ENCODE peak calls at places on chromosomes 12 and 14, in ten cellular contexts. R is stomach, H is lung, N is astrocyte, V is fibroblast of lung, A is neural progenitor cell, C is AG04449, L is OCI-LY7, O is cardiac fibroblast, G is PC-9. F is an unnamed sample.

GRCh38 chr14:36295642-36296627 is 24.5 kb downstream of the MBIP start:
- DNase-seq in O (peak; percentile 18), C (no peak), A (peak; percentile 18), N (no peak), L (no peak), V (no peak), G (no peak), R (no peak), H (no peak), F (no peak)

GRCh38 chr12:124497039-124497438 is 70.4 kb downstream of the NCOR2 start:
- DNase-seq in O (peak; percentile 82), G (no peak), C (no peak), A (no peak), V (peak; percentile 72), H (no peak), L (no peak), R (no peak), N (peak; percentile 67), F (no peak)

GRCh38 chr12:62588916-62589315 is 122.3 kb downstream of the MON2 start:
- DNase-seq in R (no peak), H (no peak), C (no peak), V (peak; percentile 69), N (peak; percentile 57), A (no peak), G (no peak), L (no peak), O (no peak), F (no peak)

GRCh38 chr12:113185180-113186032 is at the start of the genes DDX54 and RITA1:
- DNase-seq in O (peak; percentile 83), C (no peak), L (peak; percentile 95), A (peak; percentile 93), V (peak; percentile 72), N (peak; percentile 57), H (peak; percentile 85), R (peak; percentile 86), G (peak; percentile 61), F (no peak)

GRCh38 chr14:97571861-97572555 is 774.8 kb downstream of the VRK1 start:
- DNase-seq in H (no peak), L (no peak), V (no peak), A (no peak), C (no peak), O (no peak), G (no peak), R (no peak), N (no peak), F (no peak)

GRCh38 chr12:127363392-127363791 is 903.6 kb upstream of the TMEM132C start:
- DNase-seq in L (no peak), C (no peak), R (no peak), V (no peak), N (no peak), G (no peak), A (peak; percentile 61), O (no peak), H (no peak), F (no peak)

GRCh38 chr12:89453579-89453978 is 71.0 kb downstream of the GALNT4 start:
- DNase-seq in C (peak; percentile 45), L (no peak), R (no peak), N (peak; percentile 53), V (peak; percentile 55), H (no peak), O (peak; percentile 87), G (peak; percentile 54), A (no peak), F (no peak)

GRCh38 chr12:72286526-72286925 is 14.4 kb downstream of the TRHDE start:
- DNase-seq in V (peak; percentile 61), H (no peak), A (no peak), O (no peak), G (no peak), L (no peak), R (no peak), C (no peak), N (no peak), F (no peak)

GRCh38 chr12:70077441-70077840 is 165.8 kb upstream of the CNOT2 start:
- DNase-seq in G (no peak), C (no peak), R (no peak), V (no peak), N (no peak), O (peak; percentile 15), H (no peak), A (no peak), L (no peak), F (no peak)

GRCh38 chr14:75001899-75002298 is 822 bp upstream of the EIF2B2 start:
- DNase-seq in V (no peak), O (no peak), C (no peak), N (no peak), L (peak; percentile 6), R (no peak), H (no peak), G (no peak), A (no peak), F (no peak)

GRCh38 chr14:24088095-24088494 is 6.0 kb upstream of the PCK2 start:
- DNase-seq in V (no peak), N (no peak), O (no peak), H (no peak), A (no peak), R (no peak), C (no peak), L (no peak), G (no peak), F (no peak)

GRCh38 chr14:34085695-34086094 is 134.8 kb upstream of the EGLN3 start:
- DNase-seq in N (no peak), L (no peak), C (no peak), A (no peak), H (no peak), V (no peak), R (no peak), O (no peak), G (no peak), F (no peak)

GRCh38 chr14:81656811-81657210 is 123.2 kb upstream of the SEL1L start:
- DNase-seq in A (no peak), H (no peak), O (no peak), N (no peak), R (no peak), L (no peak), C (no peak), V (no peak), G (no peak), F (no peak)

DNA sequence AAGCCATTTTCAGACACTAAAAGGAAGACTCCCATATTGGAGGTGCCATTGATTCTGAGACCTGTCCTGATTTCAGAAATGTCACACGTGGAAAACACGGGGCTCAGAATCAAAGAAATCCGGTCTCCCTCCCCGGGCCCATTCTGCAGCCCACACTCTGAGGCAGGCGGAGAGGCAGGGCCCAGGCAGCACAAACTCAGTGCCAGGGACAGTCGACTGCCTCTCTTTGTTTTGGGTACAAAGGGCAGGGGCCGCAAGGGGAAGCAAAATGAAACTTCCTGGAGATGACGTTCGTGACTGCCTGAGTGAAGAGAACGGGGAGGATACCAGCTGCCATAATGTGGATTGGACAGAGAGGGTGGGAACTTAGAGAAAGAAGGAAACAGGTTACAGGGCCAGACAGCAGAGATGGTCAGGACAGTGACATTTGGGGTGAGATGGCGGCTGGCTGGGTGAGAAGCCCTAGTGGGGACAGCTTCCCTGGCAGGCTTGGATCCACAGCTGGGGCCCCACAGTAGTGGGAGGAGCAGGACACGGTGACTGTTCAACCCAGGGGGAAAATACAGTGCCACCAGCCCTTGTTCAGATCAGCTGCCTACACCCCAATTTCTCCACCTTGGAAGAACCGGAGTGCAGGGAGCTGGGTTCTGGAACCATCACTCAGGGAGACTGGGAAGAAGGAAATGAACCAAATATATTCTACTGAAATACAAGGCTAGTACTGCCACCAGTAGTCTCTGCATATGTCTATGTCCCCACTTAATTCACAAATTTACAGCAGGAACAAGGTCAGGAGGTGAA is 8.1 kb downstream of the GAPDH start:
- DNase-seq in A (no peak), V (no peak), H (no peak), N (no peak), O (peak; percentile 31), R (no peak), C (no peak), L (no peak), G (no peak), F (no peak)
- TF ChIP-seq CTCF in A (no peak), V (no peak), H (no peak), N (no peak), O (no peak), R (no peak), C (no peak), L (no peak), G (no peak), F (no peak)

DNA sequence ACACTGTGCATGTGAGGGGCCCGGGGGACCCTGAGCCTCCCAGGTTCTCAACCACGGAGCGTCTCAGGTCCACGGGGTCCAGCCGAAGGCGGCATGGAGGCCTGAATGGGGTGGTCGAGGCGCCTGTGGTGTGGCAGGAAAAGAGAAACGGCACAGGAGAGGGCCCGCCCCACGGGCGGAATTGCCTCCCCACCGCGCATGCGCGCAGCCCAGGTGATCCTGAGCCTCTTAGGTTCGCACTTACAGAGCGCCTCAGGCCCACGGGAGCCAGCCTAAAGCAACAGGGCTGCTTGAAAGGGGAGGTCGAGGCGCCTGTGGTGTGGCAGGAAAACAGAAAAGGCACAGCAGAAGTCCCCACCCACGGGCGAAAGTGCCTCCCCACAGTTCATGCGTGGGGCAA is 311.0 kb downstream of the ALG10 start:
- DNase-seq in H (no peak), A (no peak), N (no peak), V (no peak), C (no peak), G (no peak), O (no peak), L (no peak), R (no peak), F (no peak)
- H3K4me3 ChIP-seq in H (no peak overlapping the region), A (no peak overlapping the region), N (no peak overlapping the region), V (no peak overlapping the region), C (no peak overlapping the region), G (peak overlapping the region; percentile 25), O (no peak overlapping the region), L (no peak overlapping the region), R (no peak overlapping the region), F (no peak overlapping the region)

GRCh38 chr12:104782296-104782695 is 175.8 kb downstream of the SLC41A2 start:
- DNase-seq in G (no peak), H (no peak), R (no peak), L (no peak), V (no peak), C (no peak), O (no peak), N (no peak), A (no peak), F (no peak)
- TF ChIP-seq CTCF in G (no peak), H (no peak), R (no peak), L (no peak), V (no peak), C (no peak), O (no peak), N (no peak), A (no peak), F (no peak)

DNA sequence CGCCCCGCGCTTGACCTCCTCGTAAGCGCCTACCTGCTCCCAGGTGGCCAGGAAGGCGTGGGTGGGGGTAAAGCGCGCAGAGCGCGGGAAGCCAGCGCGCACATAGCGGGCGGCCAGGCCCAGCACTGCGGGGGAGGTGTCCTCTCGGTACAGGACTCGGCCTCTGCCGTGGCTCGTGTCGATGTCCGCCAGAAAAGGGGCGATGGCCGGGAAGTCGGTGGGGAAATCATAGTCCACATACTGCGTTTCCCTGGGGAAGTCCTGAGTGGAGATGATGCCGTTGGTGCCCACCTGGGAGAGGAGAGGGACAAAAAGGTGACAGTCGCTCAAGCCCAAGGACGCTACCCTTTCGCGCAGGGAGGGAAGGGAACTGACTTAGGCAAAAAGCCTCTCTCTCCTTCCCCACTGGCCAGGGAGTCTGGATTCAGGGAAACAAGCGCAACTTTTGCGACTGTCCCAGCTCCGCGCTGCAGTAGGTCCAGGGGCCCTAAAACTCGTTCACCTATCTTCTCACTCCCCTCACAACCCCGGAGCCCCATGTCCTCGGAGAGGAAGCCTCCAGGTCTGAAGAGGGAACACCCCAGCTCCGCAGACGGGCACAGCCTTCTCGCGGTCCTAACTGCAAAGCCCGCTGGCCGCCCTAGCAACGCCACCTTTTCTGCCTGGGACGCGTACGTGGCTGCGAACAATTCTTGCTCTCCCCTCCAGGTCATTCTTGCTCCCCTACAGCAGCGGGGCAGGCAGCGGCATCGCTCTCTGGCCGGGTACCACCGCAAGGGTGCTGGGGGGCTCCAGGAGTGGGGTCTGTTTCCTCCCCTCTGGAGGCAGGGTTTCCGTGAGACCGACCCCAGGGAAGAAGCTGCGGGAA is 752 bp downstream of the NID2 start:
- DNase-seq in H (no peak), C (no peak), O (peak; percentile 43), N (peak; percentile 37), V (peak; percentile 54), G (no peak), A (peak; percentile 65), R (no peak), L (no peak), F (no peak)
- H3K4me3 ChIP-seq in H (peak overlapping the region; percentile 64), C (peak overlapping the region; percentile 88), O (peak overlapping the region; percentile 95), N (peak overlapping the region; percentile 85), V (peak overlapping the region; percentile 93), G (no peak overlapping the region), A (peak overlapping the region; percentile 65), R (peak overlapping the region; percentile 63), L (no peak overlapping the region), F (peak overlapping the region; percentile 68)

F was measured in kidney epithelial cell.